ENCODE peak calls at places on chromosome 5, in five cellular contexts. One of them, this sample, is unnamed.

GRCh38 chr5:12611132-12611531 is 706.9 kb upstream of the CTNND2 start:
- DNase-seq in fibroblast of lung: no peak
- DNase-seq in psoas muscle: no peak
- DNase-seq in BE2C: no peak
- DNase-seq in WTC11: no peak
- DNase-seq in this sample: no peak

GRCh38 chr5:17411436-17411835 is 86.6 kb upstream of the TAF11L2 start:
- DNase-seq in BE2C: no peak
- DNase-seq in WTC11: no peak
- DNase-seq in fibroblast of lung: peak
- DNase-seq in psoas muscle: no peak
- DNase-seq in this sample: no peak

GRCh38 chr5:93582677-93583524 is at the start of gene NR2F1:
- DNase-seq in psoas muscle: peak
- DNase-seq in BE2C: peak
- DNase-seq in fibroblast of lung: peak
- DNase-seq in WTC11: peak
- DNase-seq in this sample: no peak

GRCh38 chr5:1282139-1282992 is 12.5 kb downstream of the TERT start:
- DNase-seq in WTC11: peak
- DNase-seq in BE2C: peak
- DNase-seq in psoas muscle: no peak
- DNase-seq in fibroblast of lung: no peak
- DNase-seq in this sample: no peak

GRCh38 chr5:145867806-145868205 is 5.0 kb downstream of the GRXCR2 start:
- DNase-seq in fibroblast of lung: no peak
- DNase-seq in BE2C: no peak
- DNase-seq in psoas muscle: no peak
- DNase-seq in WTC11: no peak
- DNase-seq in this sample: no peak

GRCh38 chr5:61619777-61620518 is 287.9 kb downstream of the ZSWIM6 start:
- DNase-seq in fibroblast of lung: no peak
- DNase-seq in BE2C: no peak
- DNase-seq in WTC11: no peak
- DNase-seq in psoas muscle: no peak
- DNase-seq in this sample: no peak

GRCh38 chr5:139014726-139015125 is 139.6 kb upstream of the LRRTM2 start:
- DNase-seq in fibroblast of lung: peak
- DNase-seq in WTC11: no peak
- DNase-seq in psoas muscle: no peak
- DNase-seq in BE2C: no peak
- DNase-seq in this sample: no peak

GRCh38 chr5:40236001-40236400 is 443.7 kb upstream of the PTGER4 start:
- DNase-seq in psoas muscle: no peak
- DNase-seq in fibroblast of lung: no peak
- DNase-seq in BE2C: no peak
- DNase-seq in WTC11: no peak
- DNase-seq in this sample: no peak

GRCh38 chr5:120465281-120465961 is 1.3 kb downstream of the PRR16 start:
- DNase-seq in WTC11: peak
- DNase-seq in psoas muscle: peak
- DNase-seq in BE2C: peak
- DNase-seq in fibroblast of lung: peak
- DNase-seq in this sample: peak

GRCh38 chr5:77629553-77630245 is 8.8 kb downstream of the OTP start:
- DNase-seq in WTC11: no peak
- DNase-seq in BE2C: peak
- DNase-seq in psoas muscle: no peak
- DNase-seq in fibroblast of lung: no peak
- DNase-seq in this sample: no peak

GRCh38 chr5:36861820-36862219 is 14.7 kb upstream of the NIPBL start:
- DNase-seq in fibroblast of lung: no peak
- DNase-seq in psoas muscle: no peak
- DNase-seq in WTC11: no peak
- DNase-seq in BE2C: no peak
- DNase-seq in this sample: no peak

GRCh38 chr5:58412081-58412480 is 47.8 kb downstream of the PLK2 start:
- DNase-seq in psoas muscle: no peak
- DNase-seq in BE2C: no peak
- DNase-seq in fibroblast of lung: peak
- DNase-seq in WTC11: no peak
- DNase-seq in this sample: no peak

GRCh38 chr5:134226441-134227192 is 744 bp upstream of the PPP2CA start:
- DNase-seq in BE2C: no peak
- DNase-seq in WTC11: no peak
- DNase-seq in psoas muscle: no peak
- DNase-seq in fibroblast of lung: peak
- DNase-seq in this sample: no peak

GRCh38 chr5:1028481-1029269 is 20.1 kb downstream of the NKD2 start:
- DNase-seq in WTC11: peak
- DNase-seq in fibroblast of lung: no peak
- DNase-seq in psoas muscle: peak
- DNase-seq in BE2C: peak
- DNase-seq in this sample: no peak

GRCh38 chr5:134289509-134290113 is 63.7 kb upstream of the PPP2CA start:
- DNase-seq in WTC11: peak
- DNase-seq in BE2C: peak
- DNase-seq in fibroblast of lung: peak
- DNase-seq in psoas muscle: no peak
- DNase-seq in this sample: peak

GRCh38 chr5:143629871-143630658 is 181.9 kb upstream of the HMHB1 start:
- DNase-seq in WTC11: no peak
- DNase-seq in BE2C: no peak
- DNase-seq in psoas muscle: no peak
- DNase-seq in fibroblast of lung: peak
- DNase-seq in this sample: no peak

GRCh38 chr5:148381906-148382305 is 1.9 kb upstream of the FBXO38 start:
- DNase-seq in fibroblast of lung: peak
- DNase-seq in WTC11: no peak
- DNase-seq in BE2C: no peak
- DNase-seq in psoas muscle: no peak
- DNase-seq in this sample: no peak

GRCh38 chr5:161513952-161514351 is 32.6 kb downstream of the GABRB2 start:
- DNase-seq in fibroblast of lung: no peak
- DNase-seq in psoas muscle: no peak
- DNase-seq in BE2C: no peak
- DNase-seq in WTC11: no peak
- DNase-seq in this sample: no peak

GRCh38 chr5:116297296-116297814 is 212.5 kb downstream of the COMMD10 start:
- DNase-seq in fibroblast of lung: no peak
- DNase-seq in WTC11: no peak
- DNase-seq in psoas muscle: no peak
- DNase-seq in BE2C: no peak
- DNase-seq in this sample: no peak

GRCh38 chr5:116301110-116301509 is 216.3 kb downstream of the COMMD10 start:
- DNase-seq in WTC11: no peak
- DNase-seq in BE2C: no peak
- DNase-seq in fibroblast of lung: no peak
- DNase-seq in psoas muscle: no peak
- DNase-seq in this sample: no peak

GRCh38 chr5:116296335-116297072 is 211.7 kb downstream of the COMMD10 start:
- DNase-seq in BE2C: no peak
- DNase-seq in fibroblast of lung: no peak
- DNase-seq in psoas muscle: no peak
- DNase-seq in WTC11: no peak
- DNase-seq in this sample: no peak

GRCh38 chr5:116303340-116303739 is 218.5 kb downstream of the COMMD10 start:
- DNase-seq in psoas muscle: no peak
- DNase-seq in fibroblast of lung: no peak
- DNase-seq in BE2C: no peak
- DNase-seq in WTC11: no peak
- DNase-seq in this sample: no peak

DNA sequence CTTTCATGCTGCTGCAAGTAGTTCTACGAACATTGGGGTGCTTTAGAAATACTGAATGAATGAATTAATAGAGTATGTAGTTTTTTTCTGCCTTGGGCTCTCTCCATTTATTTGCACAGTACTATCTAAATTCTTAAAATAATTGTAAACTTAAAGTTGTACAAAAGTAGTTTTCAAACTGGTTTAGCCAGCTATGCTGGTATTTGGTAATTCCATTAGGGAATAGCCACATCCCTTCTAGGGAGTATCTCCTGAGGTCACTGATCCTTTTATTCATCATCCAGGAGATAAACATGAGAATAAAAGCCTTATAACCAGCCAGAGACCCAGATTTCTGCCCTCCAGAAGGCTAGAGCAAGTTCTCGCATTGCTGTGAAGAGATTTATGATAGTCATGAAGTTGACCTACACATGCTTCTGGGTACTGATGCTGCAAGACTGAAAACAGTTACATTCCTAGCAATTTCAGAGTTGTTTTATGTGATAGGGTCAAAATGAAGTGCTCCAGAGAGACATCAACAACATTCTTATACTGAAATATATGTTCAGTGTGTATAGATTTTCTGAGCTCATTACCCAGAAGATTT is 215.3 kb downstream of the COMMD10 start:
- DNase-seq in WTC11: no peak
- DNase-seq in fibroblast of lung: no peak
- DNase-seq in psoas muscle: no peak
- DNase-seq in BE2C: no peak
- DNase-seq in this sample: no peak
- TF ChIP-seq CTCF in WTC11: no peak
- TF ChIP-seq CTCF in fibroblast of lung: no peak
- TF ChIP-seq CTCF in psoas muscle: no peak
- TF ChIP-seq CTCF in BE2C: no peak
- TF ChIP-seq CTCF in this sample: no peak

GRCh38 chr5:140145818-140146522 is 20.2 kb downstream of the IGIP start:
- DNase-seq in BE2C: peak
- DNase-seq in WTC11: peak
- DNase-seq in psoas muscle: peak
- DNase-seq in fibroblast of lung: peak
- DNase-seq in this sample: peak
- TF ChIP-seq CTCF in BE2C: peak
- TF ChIP-seq CTCF in WTC11: no peak
- TF ChIP-seq CTCF in psoas muscle: peak
- TF ChIP-seq CTCF in fibroblast of lung: peak
- TF ChIP-seq CTCF in this sample: peak

DNA sequence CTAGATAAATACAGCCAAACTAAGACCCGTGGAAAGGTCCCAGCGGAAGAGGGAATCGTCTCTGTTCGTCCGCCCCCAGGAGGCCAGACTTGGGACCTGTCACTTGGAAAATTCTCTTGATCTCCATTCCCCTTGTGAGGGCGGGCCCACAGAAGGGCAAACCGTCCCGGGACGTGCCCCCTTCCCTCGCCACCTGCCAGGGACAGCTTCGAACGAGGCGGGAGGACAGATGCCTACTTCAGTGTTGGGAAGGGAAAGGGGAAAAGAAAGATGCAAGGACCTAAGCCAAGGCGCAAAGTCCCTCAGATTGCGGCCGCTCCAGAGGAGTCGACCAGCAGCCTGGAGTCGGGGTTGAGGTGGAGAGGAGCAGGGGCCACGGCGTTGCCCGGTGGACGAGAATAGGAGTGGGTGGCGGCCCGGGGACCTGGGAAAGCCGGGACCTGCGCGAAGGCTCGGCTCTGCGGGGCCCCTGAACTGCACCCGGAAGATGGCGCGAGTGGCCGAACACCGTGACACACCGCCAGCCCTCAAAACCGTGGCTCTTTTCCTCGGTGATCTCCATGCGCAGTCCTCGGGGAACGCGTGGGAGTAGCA is 4.4 kb upstream of the EBF1 start:
- DNase-seq in psoas muscle: peak
- DNase-seq in WTC11: peak
- DNase-seq in BE2C: peak
- DNase-seq in fibroblast of lung: no peak
- DNase-seq in this sample: peak
- TF ChIP-seq CTCF in psoas muscle: peak
- TF ChIP-seq CTCF in WTC11: no peak
- TF ChIP-seq CTCF in BE2C: peak
- TF ChIP-seq CTCF in fibroblast of lung: peak
- TF ChIP-seq CTCF in this sample: no peak

GRCh38 chr5:154110054-154110453 is 71.3 kb downstream of the MFAP3 start:
- DNase-seq in WTC11: no peak
- DNase-seq in BE2C: no peak
- DNase-seq in psoas muscle: no peak
- DNase-seq in fibroblast of lung: no peak
- DNase-seq in this sample: no peak
- TF ChIP-seq CTCF in WTC11: no peak
- TF ChIP-seq CTCF in BE2C: no peak
- TF ChIP-seq CTCF in psoas muscle: no peak
- TF ChIP-seq CTCF in fibroblast of lung: no peak
- TF ChIP-seq CTCF in this sample: no peak

This sample was measured in endothelial cell.